ENCODE peak calls at places on chromosomes 16 and 17, in ten cellular contexts. D is AG09319, J is WTC11, B is endothelial cell, E is cerebellum, N is left kidney, S is NCI-H510A treated with DMSO at 0.1 percent for 48 hours, M is NCI-H2081, P is T-helper 22 cell, U is RCC 7860. I is an unnamed sample.
A peak's percentile ranks its signal among the peaks of the same experiment; 100 is the strongest.

GRCh38 chr17:17344507-17345293 is 41.5 kb downstream of the NT5M start:
- DNase-seq in U (no peak), P (no peak), N (no peak), D (no peak), S (no peak), J (no peak), E (no peak), B (no peak), M (no peak), I (no peak)

GRCh38 chr16:51374346-51374745 is 223.3 kb upstream of the SALL1 start:
- DNase-seq in P (no peak), D (peak; percentile 38), U (peak; percentile 57), S (no peak), N (no peak), J (no peak), M (no peak), B (no peak), E (no peak), I (peak; percentile 22)

GRCh38 chr16:56281256-56281805 is 90.0 kb downstream of the GNAO1 start:
- DNase-seq in N (peak; percentile 66), P (no peak), B (peak; percentile 24), M (peak; percentile 60), D (no peak), E (no peak), J (peak; percentile 73), U (no peak), S (peak; percentile 12), I (no peak)

GRCh38 chr17:7351665-7352558 is at the start of gene KCTD11:
- DNase-seq in U (peak; percentile 94), B (peak; percentile 61), J (peak; percentile 89), N (peak; percentile 94), P (peak; percentile 81), D (peak; percentile 73), S (peak; percentile 44), M (no peak), E (peak; percentile 93), I (peak; percentile 96)

GRCh38 chr16:85612191-85612800 is 826 bp upstream of the GSE1 start:
- DNase-seq in U (peak; percentile 92), E (no peak), P (no peak), S (peak; percentile 83), M (peak; percentile 53), D (peak; percentile 67), J (no peak), N (peak; percentile 65), B (no peak), I (peak; percentile 89)

GRCh38 chr17:73072254-73072962 is 20.1 kb downstream of the SLC39A11 start:
- DNase-seq in J (no peak), N (no peak), E (no peak), D (no peak), S (no peak), B (no peak), P (no peak), M (no peak), U (no peak), I (no peak)

GRCh38 chr17:2138318-2138717 is 83.4 kb downstream of the HIC1 start:
- DNase-seq in S (no peak), E (no peak), M (no peak), N (peak; percentile 52), D (no peak), P (no peak), B (no peak), U (no peak), J (no peak), I (no peak)

GRCh38 chr17:64984776-64985521 is 65.7 kb upstream of the LRRC37A3 start:
- DNase-seq in U (no peak), B (no peak), E (no peak), J (no peak), D (no peak), M (no peak), P (peak; percentile 68), S (no peak), N (peak; percentile 74), I (peak; percentile 30)

GRCh38 chr16:35692824-35693223 is 2233.4 kb downstream of the TP53TG3F start:
- DNase-seq in E (no peak), S (no peak), N (no peak), D (no peak), U (no peak), B (no peak), P (no peak), J (no peak), M (peak; percentile 39), I (no peak)

GRCh38 chr16:66472961-66473610 is 46.0 kb downstream of the BEAN1 start:
- DNase-seq in B (no peak), E (no peak), S (no peak), M (peak; percentile 11), U (no peak), J (no peak), P (no peak), D (no peak), N (no peak), I (no peak)

GRCh38 chr17:14886200-14886739 is 378.9 kb downstream of the PMP22 start:
- DNase-seq in N (no peak), E (no peak), D (no peak), B (no peak), U (no peak), S (no peak), J (no peak), M (no peak), P (no peak), I (peak; percentile 12)

GRCh38 chr16:4837733-4838501 is 9.2 kb downstream of the GLYR1 start:
- DNase-seq in B (no peak), P (no peak), D (no peak), E (no peak), J (no peak), M (no peak), S (no peak), N (no peak), U (no peak), I (no peak)

GRCh38 chr17:82723169-82723807 is 6.8 kb downstream of the FN3KRP start:
- DNase-seq in J (no peak), N (no peak), S (no peak), P (no peak), B (no peak), E (no peak), M (no peak), U (no peak), D (no peak), I (no peak)

GRCh38 chr17:29624586-29624985 is 1.9 kb upstream of the CORO6 start:
- DNase-seq in B (no peak), P (no peak), J (no peak), M (no peak), D (no peak), N (no peak), S (no peak), E (no peak), U (no peak), I (no peak)

GRCh38 chr17:74748279-74748528 is 224 bp upstream of the NHERF1 start:
- DNase-seq in U (no peak), J (peak; percentile 93), P (no peak), D (no peak), E (no peak), S (peak; percentile 92), M (no peak), N (no peak), B (no peak), I (peak; percentile 92)

GRCh38 chr17:81027591-81028505 is 7.1 kb upstream of the BAIAP2 start:
- DNase-seq in E (no peak), J (no peak), M (no peak), S (no peak), D (no peak), U (no peak), B (no peak), P (no peak), N (peak; percentile 83), I (no peak)

GRCh38 chr17:16938031-16938430 is 33.9 kb downstream of the TNFRSF13B start:
- DNase-seq in E (no peak), P (no peak), D (no peak), M (no peak), U (no peak), S (no peak), J (peak; percentile 2), N (no peak), B (no peak), I (no peak)

GRCh38 chr16:82402665-82403218 is 224.0 kb upstream of the CDH13 start:
- DNase-seq in J (no peak), P (no peak), D (no peak), M (no peak), U (no peak), E (no peak), N (no peak), S (no peak), B (no peak), I (no peak)

GRCh38 chr17:8832711-8833352 is 33.7 kb upstream of the MFSD6L start:
- DNase-seq in D (no peak), P (no peak), M (peak; percentile 15), E (peak; percentile 13), U (no peak), N (peak; percentile 66), B (peak; percentile 75), J (peak; percentile 87), S (no peak), I (no peak)

GRCh38 chr16:4935231-4935855 is 1.6 kb downstream of the PPL start:
- DNase-seq in M (no peak), J (no peak), N (no peak), B (no peak), D (peak; percentile 84), E (no peak), S (no peak), U (no peak), P (no peak), I (no peak)